ENCODE peak calls at places on chromosomes 11 and 22, in six cellular contexts. H is neural progenitor cell, Y is kidney, U is left lung, O is GM23338, F is mammary epithelial cell. Q is an unnamed sample. For H3K4me1, the result is how much of the 10 kb centered on the place peaks cover.

GRCh38 chr11:35174666-35175065 is 35.7 kb downstream of the CD44 start:
- DNase-seq in U (no peak), O (no peak), F (no peak), H (no peak), Y (no peak), Q (no peak)

GRCh38 chr11:45298718-45299117 is 12.6 kb upstream of the SYT13 start:
- DNase-seq in F (no peak), U (no peak), Y (no peak), O (peak), H (peak), Q (no peak)

GRCh38 chr11:43508511-43508918 is 149.8 kb downstream of the TTC17 start:
- DNase-seq in Y (no peak), O (no peak), H (no peak), F (peak), U (no peak), Q (no peak)

GRCh38 chr11:74925281-74925680 is 23.6 kb downstream of the XRRA1 start:
- DNase-seq in Y (no peak), H (no peak), O (no peak), F (no peak), U (no peak), Q (no peak)

GRCh38 chr22:39718206-39718605 is 147.7 kb downstream of the CACNA1I start:
- DNase-seq in Y (no peak), U (no peak), H (no peak), O (no peak), F (no peak), Q (no peak)

GRCh38 chr11:48025293-48025982 is 45.1 kb downstream of the PTPRJ start:
- DNase-seq in U (no peak), H (peak), Y (no peak), O (no peak), F (no peak), Q (no peak)

GRCh38 chr11:31387379-31387778 is 17.7 kb downstream of the DNAJC24 start:
- DNase-seq in H (no peak), U (no peak), Y (no peak), O (peak), F (peak), Q (no peak)

GRCh38 chr22:30426395-30427353 is 1.1 kb downstream of the MTFP1 start:
- DNase-seq in H (peak), F (peak), Y (peak), U (peak), O (peak), Q (peak)

GRCh38 chr11:120129570-120129969 is 8.3 kb downstream of the TRIM29 start:
- DNase-seq in H (no peak), Y (peak), O (no peak), F (no peak), U (peak), Q (no peak)

GRCh38 chr11:133919330-133920108 is 37.2 kb downstream of the IGSF9B start:
- DNase-seq in Y (no peak), H (no peak), U (no peak), F (no peak), O (peak), Q (no peak)

GRCh38 chr11:73152086-73152853 is 10.2 kb upstream of the FCHSD2 start:
- DNase-seq in O (no peak), Y (no peak), F (no peak), U (no peak), H (no peak), Q (no peak)

GRCh38 chr11:127340438-127340837 is 339.9 kb upstream of the KIRREL3 start:
- DNase-seq in Y (no peak), H (no peak), O (no peak), F (no peak), U (no peak), Q (no peak)

GRCh38 chr11:10935015-10935564 is 77.2 kb upstream of the ZBED5 start:
- DNase-seq in H (no peak), U (no peak), Y (no peak), F (no peak), O (no peak), Q (no peak)

GRCh38 chr22:24325105-24325757 is 54.6 kb downstream of the SPECC1L start:
- DNase-seq in U (no peak), F (peak), H (peak), Y (no peak), O (peak), Q (no peak)

GRCh38 chr11:31643831-31644230 is 134.3 kb downstream of the ELP4 start:
- DNase-seq in Y (no peak), O (no peak), F (no peak), H (no peak), U (no peak), Q (no peak)

GRCh38 chr11:23455291-23455864 is 595.1 kb upstream of the CCDC179 start:
- DNase-seq in U (no peak), H (peak), O (no peak), Y (no peak), F (no peak), Q (no peak)

GRCh38 chr11:61041755-61042518 is 60.4 kb upstream of the CD5 start:
- DNase-seq in Y (peak), H (peak), U (peak), F (no peak), O (peak), Q (peak)

GRCh38 chr11:96098511-96099241 is 174.8 kb upstream of the MTMR2 start:
- DNase-seq in H (no peak), F (peak), O (no peak), Y (no peak), U (no peak), Q (no peak)

GRCh38 chr22:46618667-46619066 is 1.5 kb upstream of the GRAMD4 start:
- DNase-seq in Y (no peak), U (peak), O (no peak), H (no peak), F (no peak), Q (peak)

GRCh38 chr11:2137202-2138071 is 1.8 kb downstream of the IGF2 start:
- DNase-seq in O (peak), U (no peak), Y (peak), H (peak), F (peak), Q (peak)

GRCh38 chr11:131982154-131982553 is 611.7 kb downstream of the NTM start:
- DNase-seq in H (peak), F (no peak), O (peak), Y (no peak), U (no peak), Q (no peak)

GRCh38 chr11:70334351-70334995 is 63.9 kb upstream of the CTTN start:
- DNase-seq in Y (no peak), F (no peak), H (no peak), O (no peak), U (no peak), Q (no peak)

GRCh38 chr11:66834943-66835342 is 8.3 kb upstream of the RCE1 start:
- DNase-seq in H (no peak), F (no peak), U (no peak), Y (no peak), O (no peak), Q (no peak)

GRCh38 chr22:23913306-23913660 is 19.1 kb downstream of the MIF start:
- DNase-seq in Y (no peak), O (no peak), F (no peak), U (no peak), H (no peak), Q (no peak)

GRCh38 chr11:69319255-69320106 is 25.5 kb downstream of the MYEOV start:
- DNase-seq in H (no peak), U (no peak), F (no peak), Y (no peak), O (no peak), Q (no peak)

GRCh38 chr11:69320326-69320725 is 26.4 kb downstream of the MYEOV start:
- DNase-seq in O (no peak), H (no peak), Y (peak), U (no peak), F (peak), Q (no peak)

GRCh38 chr11:69318093-69318420 is 24.1 kb downstream of the MYEOV start:
- DNase-seq in Y (no peak), U (no peak), O (no peak), F (no peak), H (no peak), Q (no peak)

GRCh38 chr11:69321877-69322350 is 28.0 kb downstream of the MYEOV start:
- DNase-seq in H (no peak), U (no peak), F (peak), Y (no peak), O (no peak), Q (no peak)

GRCh38 chr11:69320756-69321741 is 27.1 kb downstream of the MYEOV start:
- DNase-seq in U (peak), H (no peak), O (no peak), F (no peak), Y (no peak), Q (no peak)
- H3K27ac ChIP-seq in U (no peak), H (no peak), O (no peak), F (peak), Y (no peak), Q (no peak)

GRCh38 chr11:12007769-12008737 is at the start of gene DKK3:
- DNase-seq in O (peak), H (peak), U (no peak), F (peak), Y (no peak), Q (peak)
- H3K4me3 ChIP-seq in O (peak), H (peak), U (peak), F (peak), Y (peak), Q (peak)

DNA sequence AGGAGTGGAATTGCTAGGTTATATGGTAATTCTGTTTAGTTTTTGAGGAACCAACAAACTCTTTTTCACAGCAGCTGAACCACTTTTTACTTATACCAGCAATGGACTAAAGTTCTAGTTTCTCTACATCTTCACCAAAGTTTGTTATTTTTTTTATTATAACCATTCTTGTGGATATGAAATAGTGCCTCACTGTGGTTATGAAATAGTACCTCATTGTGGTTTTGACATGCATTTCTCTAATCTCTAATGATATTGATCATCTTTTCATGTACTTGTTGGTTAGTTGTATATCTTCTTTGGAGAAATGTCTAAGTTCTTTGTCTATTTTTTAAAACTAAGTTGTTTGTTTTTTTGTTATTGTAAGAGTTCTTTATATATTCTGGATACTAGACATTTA is 27.2 kb downstream of the STIM1 start:
- DNase-seq in O (no peak), U (no peak), Y (no peak), F (no peak), H (no peak), Q (no peak)
- H3K4me1 ChIP-seq in O (under half), U (under half), Y (under half), F (under half), H (under half), Q (under half)

GRCh38 chr11:13674799-13675509 is 6.5 kb downstream of the FAR1 start:
- DNase-seq in F (no peak), O (no peak), Y (no peak), H (no peak), U (no peak), Q (no peak)
- H3K27ac ChIP-seq in F (no peak), O (no peak), Y (no peak), H (no peak), U (peak), Q (no peak)

Q was measured in heart right ventricle.